ENCODE peak calls at places on chromosomes 12 and 14, in four cellular contexts. A is AG04449, I is GM23338, X is lower leg skin. Z is an unnamed sample.

GRCh38 chr14:96181188-96181762 is 23.4 kb upstream of the BDKRB2 start:
- DNase-seq in A (no peak), X (no peak), I (no peak), Z (no peak)

GRCh38 chr12:8692573-8692972 is 5.2 kb upstream of the RIMKLB start:
- DNase-seq in X (no peak), I (peak), A (no peak), Z (no peak)

GRCh38 chr14:104941508-104942365 is 17.1 kb downstream of the PLD4 start:
- DNase-seq in A (no peak), I (no peak), X (no peak), Z (no peak)

GRCh38 chr14:43522191-43522590 is 984.9 kb downstream of the FSCB start:
- DNase-seq in I (no peak), A (no peak), X (no peak), Z (no peak)

GRCh38 chr12:96427269-96427729 is 27.1 kb upstream of the CDK17 start:
- DNase-seq in A (peak), I (no peak), X (peak), Z (peak)

GRCh38 chr12:75446857-75447256 is 33.7 kb upstream of the GLIPR1 start:
- DNase-seq in I (no peak), X (no peak), A (peak), Z (peak)

GRCh38 chr14:68939893-68940613 is 39.0 kb downstream of the ACTN1 start:
- DNase-seq in A (peak), X (no peak), I (peak), Z (peak)

GRCh38 chr12:104218935-104219334 is 3.4 kb downstream of the TXNRD1 start:
- DNase-seq in X (no peak), I (no peak), A (no peak), Z (no peak)

GRCh38 chr14:91223028-91223783 is 21.3 kb downstream of the GPR68 start:
- DNase-seq in I (no peak), X (no peak), A (no peak), Z (no peak)

GRCh38 chr12:8603858-8604257 is 8.8 kb downstream of the AICDA start:
- DNase-seq in I (peak), X (no peak), A (no peak), Z (no peak)

DNA sequence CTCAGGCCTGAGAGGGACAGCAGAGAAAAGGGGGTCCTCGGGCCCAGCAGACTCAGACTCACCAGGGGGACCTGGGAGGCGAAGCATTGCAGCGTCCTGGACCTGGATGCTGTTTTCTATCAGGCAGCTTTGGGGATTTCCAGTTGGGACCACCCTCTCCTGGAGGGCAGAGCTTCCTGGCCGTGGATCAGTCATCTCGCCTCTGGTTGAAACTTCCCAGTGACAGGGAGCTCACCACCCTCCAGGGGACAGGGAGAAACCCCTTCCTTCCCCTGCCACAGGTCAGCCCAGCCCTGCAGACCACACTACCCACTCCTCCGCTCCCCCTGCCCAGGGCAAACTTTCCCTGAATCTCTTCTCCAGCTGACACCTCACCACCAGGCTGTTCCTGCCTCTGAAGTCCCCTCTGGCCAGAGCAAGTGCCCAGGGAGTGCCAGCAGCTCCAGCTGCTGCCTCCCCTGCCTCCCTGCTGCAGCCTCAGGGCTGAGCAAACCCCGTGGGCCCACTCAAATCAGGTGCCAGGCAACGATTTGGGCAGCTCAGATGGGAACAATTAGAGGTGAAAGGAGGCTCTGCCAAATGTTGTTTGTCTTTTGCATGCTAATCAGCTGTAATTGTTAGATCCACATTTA is 322.6 kb upstream of the SFSWAP start:
- DNase-seq in A (no peak), X (no peak), I (no peak), Z (no peak)
- H3K4me3 ChIP-seq in A (no peak), X (no peak), I (no peak), Z (no peak)

GRCh38 chr12:40733871-40734270 is 41.6 kb downstream of the CNTN1 start:
- DNase-seq in I (no peak), X (no peak), A (no peak), Z (no peak)

GRCh38 chr12:40738856-40739255 is 46.6 kb downstream of the CNTN1 start:
- DNase-seq in I (no peak), X (no peak), A (no peak), Z (no peak)

GRCh38 chr12:40734283-40734682 is 42.0 kb downstream of the CNTN1 start:
- DNase-seq in I (no peak), X (no peak), A (no peak), Z (no peak)

GRCh38 chr12:40730281-40730680 is 38.0 kb downstream of the CNTN1 start:
- DNase-seq in X (no peak), A (no peak), I (no peak), Z (no peak)

DNA sequence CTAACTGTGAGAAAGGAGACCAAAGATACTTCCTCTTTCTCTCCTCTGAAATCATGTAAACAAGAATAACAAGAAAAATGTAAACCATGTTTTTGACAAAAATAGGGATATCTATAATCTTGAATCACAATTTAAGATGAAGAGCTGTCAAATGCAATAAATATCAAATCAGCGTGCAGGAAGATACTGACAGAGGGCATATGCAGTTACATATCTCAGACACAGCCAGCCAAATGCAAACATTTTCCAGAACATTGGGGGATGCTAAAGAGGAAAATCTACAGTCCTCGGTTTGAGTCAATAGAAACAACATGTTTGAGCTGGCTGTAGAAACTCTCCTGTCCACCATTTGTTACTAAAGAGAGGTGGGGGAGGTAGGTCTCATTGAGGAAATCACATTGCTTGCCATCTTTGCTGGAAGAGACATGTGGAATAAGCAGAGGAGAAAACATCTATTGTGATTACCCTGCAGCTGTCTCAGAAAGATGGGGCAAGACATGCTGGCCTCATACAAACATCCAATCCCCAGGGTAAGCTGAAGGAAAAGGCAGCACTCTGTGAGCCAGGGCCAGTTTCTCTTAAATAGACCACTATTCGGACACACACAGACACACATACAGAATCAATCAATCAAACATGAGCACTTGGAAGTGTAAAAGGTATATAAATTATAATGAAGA is 43.5 kb downstream of the CNTN1 start:
- DNase-seq in X (no peak), I (no peak), A (no peak), Z (no peak)
- H3K4me3 ChIP-seq in X (no peak), I (no peak), A (no peak), Z (no peak)

GRCh38 chr12:57550628-57551549 is 1.0 kb downstream of the KIF5A start:
- DNase-seq in I (no peak), X (no peak), A (no peak), Z (no peak)
- H3K4me3 ChIP-seq in I (peak), X (no peak), A (peak), Z (no peak)

GRCh38 chr12:122215789-122216188 is 10.1 kb downstream of the DIABLO start:
- DNase-seq in A (no peak), I (no peak), X (no peak), Z (no peak)

DNA sequence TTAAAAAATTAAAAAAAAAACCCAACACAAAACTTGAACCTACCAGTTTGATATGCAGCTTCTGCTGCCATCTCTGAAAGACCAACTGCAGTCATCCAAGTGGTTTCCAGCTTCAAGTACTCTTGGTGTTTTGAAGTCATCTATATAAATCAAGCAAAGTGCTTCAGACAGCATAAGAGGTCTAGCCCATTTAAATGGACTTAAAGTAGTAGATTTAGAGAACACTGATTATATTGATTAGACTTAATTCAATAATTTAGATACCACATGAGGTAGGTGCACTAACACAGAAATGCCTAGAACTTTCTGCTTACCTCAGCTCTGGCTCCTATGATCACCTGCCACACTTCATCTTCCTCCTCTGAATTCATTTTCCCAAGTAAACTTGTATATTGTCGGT is 9.4 kb downstream of the DIABLO start:
- DNase-seq in X (no peak), I (no peak), A (no peak), Z (no peak)
- H3K4me3 ChIP-seq in X (no peak), I (no peak), A (no peak), Z (no peak)

DNA sequence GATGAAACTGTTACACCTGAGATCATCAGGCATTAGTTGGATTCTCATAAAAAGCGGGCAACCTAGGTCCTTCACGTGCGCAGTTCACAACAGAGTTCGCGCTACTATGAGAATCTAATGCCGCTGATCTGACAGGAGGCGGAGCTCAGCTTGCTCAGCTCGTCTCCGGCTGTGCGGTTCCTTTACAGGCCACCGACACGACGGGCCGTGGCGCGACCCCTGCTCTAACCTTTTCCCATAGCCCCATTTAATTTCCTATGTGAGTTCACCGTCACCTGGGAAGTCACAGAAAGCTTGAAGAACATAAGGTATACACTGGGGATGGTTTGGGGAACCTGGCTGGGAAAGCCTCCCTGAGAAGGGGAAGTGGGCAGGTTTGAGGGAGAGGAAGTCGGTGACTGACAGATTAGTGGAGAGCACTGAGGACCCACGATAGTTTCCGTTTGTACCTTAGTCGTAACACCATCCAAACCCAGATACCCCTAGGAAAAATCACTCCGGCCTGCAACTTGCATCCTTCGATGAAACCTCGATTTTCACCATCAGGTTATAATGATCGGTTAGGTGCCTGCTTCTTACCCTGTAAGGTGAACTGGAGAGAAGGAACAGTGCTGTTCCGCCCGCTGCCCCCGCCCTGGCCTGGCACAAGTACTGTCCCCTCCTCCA is 2.8 kb upstream of the AAAS start:
- DNase-seq in I (peak), A (no peak), X (no peak), Z (no peak)
- H3K4me3 ChIP-seq in I (peak), A (peak), X (peak), Z (peak)

GRCh38 chr12:57783861-57784260 is 1.3 kb downstream of the TSFM start:
- DNase-seq in I (no peak), X (no peak), A (no peak), Z (no peak)
- H3K4me3 ChIP-seq in I (peak), X (no peak), A (no peak), Z (no peak)

GRCh38 chr12:65121049-65121955 is at the start of gene WIF1:
- DNase-seq in A (no peak), X (no peak), I (peak), Z (no peak)

GRCh38 chr12:65123435-65124063 is 2.4 kb upstream of the WIF1 start:
- DNase-seq in X (no peak), A (no peak), I (peak), Z (no peak)

GRCh38 chr12:65122661-65123060 is 1.6 kb upstream of the WIF1 start:
- DNase-seq in A (no peak), X (no peak), I (no peak), Z (no peak)

GRCh38 chr12:65121956-65122469 is 908 bp upstream of the WIF1 start:
- DNase-seq in A (no peak), I (no peak), X (no peak), Z (no peak)

GRCh38 chr12:65119063-65119462 is 2.0 kb downstream of the WIF1 start:
- DNase-seq in X (no peak), I (no peak), A (no peak), Z (no peak)
- H3K4me3 ChIP-seq in X (no peak), I (no peak), A (no peak), Z (no peak)

DNA sequence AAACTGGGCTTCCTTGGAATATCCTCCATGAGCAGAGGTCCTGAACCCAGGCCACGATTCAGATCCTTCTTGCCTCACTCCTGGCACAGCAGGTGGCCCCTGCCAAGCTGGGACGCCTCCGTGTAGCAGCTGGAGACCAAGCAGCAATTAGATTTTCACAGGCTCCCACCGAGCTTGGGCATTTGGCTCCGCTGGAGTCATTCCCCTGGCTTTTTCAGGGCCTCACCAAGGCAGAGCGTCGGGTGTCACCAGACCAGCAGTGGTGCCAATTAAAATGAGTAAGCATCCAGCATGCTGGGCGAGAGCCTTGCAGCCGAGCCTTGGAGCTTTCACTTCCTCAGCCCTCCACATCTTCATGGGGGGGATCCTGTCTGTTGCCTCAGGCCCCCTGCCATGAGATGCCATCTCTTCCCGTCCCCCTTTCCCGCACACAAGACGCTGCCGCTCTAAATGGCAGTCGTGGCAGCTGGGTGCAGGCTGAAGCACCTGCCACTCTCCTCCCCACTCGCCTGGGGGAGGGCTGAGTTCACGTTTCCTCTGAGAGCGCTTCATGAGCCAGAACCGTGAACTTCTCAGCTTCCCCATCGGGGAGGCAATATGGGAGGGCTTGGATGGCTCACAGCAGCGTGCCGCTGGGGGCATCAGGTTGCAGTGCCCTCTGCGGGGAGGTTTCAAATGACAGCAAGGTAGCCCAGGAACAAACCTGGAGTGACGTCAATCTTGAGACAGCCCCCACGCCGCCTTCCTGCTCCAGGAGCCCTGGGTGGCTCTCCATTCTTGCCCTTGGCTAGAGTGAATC is 11.7 kb downstream of the TPCN1 start:
- DNase-seq in X (peak), A (no peak), I (peak), Z (no peak)
- H3K4me3 ChIP-seq in X (no peak), A (no peak), I (peak), Z (no peak)

GRCh38 chr14:63727231-63727735 is 582 bp downstream of the SGPP1 start:
- DNase-seq in A (no peak), X (no peak), I (peak), Z (no peak)

GRCh38 chr14:63730659-63731058 is 2.8 kb upstream of the SGPP1 start:
- DNase-seq in A (no peak), I (no peak), X (no peak), Z (no peak)

GRCh38 chr14:63727736-63728728 is at the start of gene SGPP1:
- DNase-seq in I (peak), A (no peak), X (peak), Z (peak)

GRCh38 chr14:63725786-63726185 is 2.1 kb downstream of the SGPP1 start:
- DNase-seq in X (no peak), I (no peak), A (no peak), Z (no peak)

GRCh38 chr14:63726499-63726898 is 1.4 kb downstream of the SGPP1 start:
- DNase-seq in A (no peak), I (no peak), X (no peak), Z (no peak)
- H3K4me3 ChIP-seq in A (peak), I (peak), X (peak), Z (peak)